ENCODE peak calls at places on chromosomes 11 and 22, in ten cellular contexts. One of them, this sample, is unnamed.

GRCh38 chr22:27734066-27734465 is 67.5 kb downstream of the MN1 start:
- DNase-seq in NCI-H460: no peak
- DNase-seq in activated CD4-positive, alpha-beta T cell treated with anti-CD3 and anti-CD28 coated beads, Interleukin-2, amount 50 U/mL, for 1 hour: no peak
- DNase-seq in mesendoderm: no peak
- DNase-seq in stimulated activated CD8-positive, alpha-beta memory T cell treated with anti-CD3 and anti-CD28 coated beads, Interleukin-4, amount 100 ng/mL, for 1 hour: no peak
- DNase-seq in kidney: no peak
- DNase-seq in fibroblast of pulmonary artery: no peak
- DNase-seq in NCI-H748 treated with DMSO at 0.1 percent for 48 hours: no peak
- DNase-seq in foreskin fibroblast: no peak
- DNase-seq in choroid plexus epithelial cell: no peak
- DNase-seq in this sample: no peak

GRCh38 chr11:110891411-110891810 is 179.2 kb upstream of the ARHGAP20 start:
- DNase-seq in NCI-H748 treated with DMSO at 0.1 percent for 48 hours: no peak
- DNase-seq in activated CD4-positive, alpha-beta T cell treated with anti-CD3 and anti-CD28 coated beads, Interleukin-2, amount 50 U/mL, for 1 hour: no peak
- DNase-seq in mesendoderm: no peak
- DNase-seq in foreskin fibroblast: peak; percentile 64
- DNase-seq in stimulated activated CD8-positive, alpha-beta memory T cell treated with anti-CD3 and anti-CD28 coated beads, Interleukin-4, amount 100 ng/mL, for 1 hour: no peak
- DNase-seq in fibroblast of pulmonary artery: peak; percentile 56
- DNase-seq in kidney: no peak
- DNase-seq in NCI-H460: no peak
- DNase-seq in choroid plexus epithelial cell: peak; percentile 94
- DNase-seq in this sample: peak; percentile 73

GRCh38 chr11:75288846-75289760 is 48.5 kb downstream of the TPBGL start:
- DNase-seq in NCI-H460: no peak
- DNase-seq in NCI-H748 treated with DMSO at 0.1 percent for 48 hours: no peak
- DNase-seq in activated CD4-positive, alpha-beta T cell treated with anti-CD3 and anti-CD28 coated beads, Interleukin-2, amount 50 U/mL, for 1 hour: no peak
- DNase-seq in stimulated activated CD8-positive, alpha-beta memory T cell treated with anti-CD3 and anti-CD28 coated beads, Interleukin-4, amount 100 ng/mL, for 1 hour: no peak
- DNase-seq in foreskin fibroblast: peak; percentile 41
- DNase-seq in kidney: peak; percentile 35
- DNase-seq in mesendoderm: no peak
- DNase-seq in fibroblast of pulmonary artery: no peak
- DNase-seq in choroid plexus epithelial cell: no peak
- DNase-seq in this sample: peak; percentile 59

GRCh38 chr22:42683599-42684283 is 34.5 kb upstream of the CYB5R3 start:
- DNase-seq in fibroblast of pulmonary artery: peak; percentile 25
- DNase-seq in mesendoderm: no peak
- DNase-seq in choroid plexus epithelial cell: no peak
- DNase-seq in activated CD4-positive, alpha-beta T cell treated with anti-CD3 and anti-CD28 coated beads, Interleukin-2, amount 50 U/mL, for 1 hour: no peak
- DNase-seq in foreskin fibroblast: no peak
- DNase-seq in stimulated activated CD8-positive, alpha-beta memory T cell treated with anti-CD3 and anti-CD28 coated beads, Interleukin-4, amount 100 ng/mL, for 1 hour: no peak
- DNase-seq in NCI-H748 treated with DMSO at 0.1 percent for 48 hours: no peak
- DNase-seq in NCI-H460: no peak
- DNase-seq in kidney: peak; percentile 83
- DNase-seq in this sample: peak; percentile 87

GRCh38 chr11:107882095-107882820 is 23.7 kb upstream of the SLC35F2 start:
- DNase-seq in stimulated activated CD8-positive, alpha-beta memory T cell treated with anti-CD3 and anti-CD28 coated beads, Interleukin-4, amount 100 ng/mL, for 1 hour: no peak
- DNase-seq in choroid plexus epithelial cell: no peak
- DNase-seq in activated CD4-positive, alpha-beta T cell treated with anti-CD3 and anti-CD28 coated beads, Interleukin-2, amount 50 U/mL, for 1 hour: no peak
- DNase-seq in mesendoderm: peak; percentile 13
- DNase-seq in NCI-H748 treated with DMSO at 0.1 percent for 48 hours: no peak
- DNase-seq in fibroblast of pulmonary artery: no peak
- DNase-seq in foreskin fibroblast: no peak
- DNase-seq in NCI-H460: no peak
- DNase-seq in kidney: no peak
- DNase-seq in this sample: no peak

GRCh38 chr11:115132829-115133228 is 371.4 kb downstream of the CADM1 start:
- DNase-seq in fibroblast of pulmonary artery: no peak
- DNase-seq in choroid plexus epithelial cell: peak; percentile 4
- DNase-seq in foreskin fibroblast: no peak
- DNase-seq in NCI-H748 treated with DMSO at 0.1 percent for 48 hours: no peak
- DNase-seq in mesendoderm: peak; percentile 42
- DNase-seq in stimulated activated CD8-positive, alpha-beta memory T cell treated with anti-CD3 and anti-CD28 coated beads, Interleukin-4, amount 100 ng/mL, for 1 hour: no peak
- DNase-seq in NCI-H460: no peak
- DNase-seq in activated CD4-positive, alpha-beta T cell treated with anti-CD3 and anti-CD28 coated beads, Interleukin-2, amount 50 U/mL, for 1 hour: no peak
- DNase-seq in kidney: no peak
- DNase-seq in this sample: no peak

GRCh38 chr11:78432058-78432515 is 14.5 kb upstream of the GAB2 start:
- DNase-seq in mesendoderm: peak; percentile 35
- DNase-seq in foreskin fibroblast: no peak
- DNase-seq in choroid plexus epithelial cell: no peak
- DNase-seq in stimulated activated CD8-positive, alpha-beta memory T cell treated with anti-CD3 and anti-CD28 coated beads, Interleukin-4, amount 100 ng/mL, for 1 hour: no peak
- DNase-seq in activated CD4-positive, alpha-beta T cell treated with anti-CD3 and anti-CD28 coated beads, Interleukin-2, amount 50 U/mL, for 1 hour: no peak
- DNase-seq in fibroblast of pulmonary artery: peak; percentile 36
- DNase-seq in NCI-H460: no peak
- DNase-seq in NCI-H748 treated with DMSO at 0.1 percent for 48 hours: no peak
- DNase-seq in kidney: no peak
- DNase-seq in this sample: peak; percentile 39

GRCh38 chr11:57116654-57117053 is 65.1 kb upstream of the LRRC55 start:
- DNase-seq in mesendoderm: peak; percentile 54
- DNase-seq in choroid plexus epithelial cell: peak; percentile 66
- DNase-seq in NCI-H748 treated with DMSO at 0.1 percent for 48 hours: peak; percentile 7
- DNase-seq in foreskin fibroblast: peak; percentile 30
- DNase-seq in stimulated activated CD8-positive, alpha-beta memory T cell treated with anti-CD3 and anti-CD28 coated beads, Interleukin-4, amount 100 ng/mL, for 1 hour: no peak
- DNase-seq in activated CD4-positive, alpha-beta T cell treated with anti-CD3 and anti-CD28 coated beads, Interleukin-2, amount 50 U/mL, for 1 hour: no peak
- DNase-seq in kidney: no peak
- DNase-seq in fibroblast of pulmonary artery: peak; percentile 70
- DNase-seq in NCI-H460: peak; percentile 21
- DNase-seq in this sample: peak; percentile 58

GRCh38 chr11:89293966-89294679 is 116.4 kb downstream of the TYR start:
- DNase-seq in NCI-H460: no peak
- DNase-seq in kidney: peak; percentile 48
- DNase-seq in mesendoderm: peak; percentile 59
- DNase-seq in activated CD4-positive, alpha-beta T cell treated with anti-CD3 and anti-CD28 coated beads, Interleukin-2, amount 50 U/mL, for 1 hour: no peak
- DNase-seq in fibroblast of pulmonary artery: peak; percentile 27
- DNase-seq in NCI-H748 treated with DMSO at 0.1 percent for 48 hours: no peak
- DNase-seq in foreskin fibroblast: peak; percentile 4
- DNase-seq in stimulated activated CD8-positive, alpha-beta memory T cell treated with anti-CD3 and anti-CD28 coated beads, Interleukin-4, amount 100 ng/mL, for 1 hour: no peak
- DNase-seq in choroid plexus epithelial cell: peak; percentile 58
- DNase-seq in this sample: peak; percentile 11

GRCh38 chr11:17828311-17828751 is 93.8 kb downstream of the KCNC1 start:
- DNase-seq in NCI-H748 treated with DMSO at 0.1 percent for 48 hours: no peak
- DNase-seq in fibroblast of pulmonary artery: peak; percentile 30
- DNase-seq in choroid plexus epithelial cell: no peak
- DNase-seq in mesendoderm: no peak
- DNase-seq in stimulated activated CD8-positive, alpha-beta memory T cell treated with anti-CD3 and anti-CD28 coated beads, Interleukin-4, amount 100 ng/mL, for 1 hour: no peak
- DNase-seq in kidney: peak; percentile 88
- DNase-seq in foreskin fibroblast: peak; percentile 67
- DNase-seq in activated CD4-positive, alpha-beta T cell treated with anti-CD3 and anti-CD28 coated beads, Interleukin-2, amount 50 U/mL, for 1 hour: no peak
- DNase-seq in NCI-H460: no peak
- DNase-seq in this sample: peak; percentile 78

GRCh38 chr11:127052420-127052819 is 51.9 kb upstream of the KIRREL3 start:
- DNase-seq in mesendoderm: peak; percentile 7
- DNase-seq in choroid plexus epithelial cell: no peak
- DNase-seq in kidney: no peak
- DNase-seq in fibroblast of pulmonary artery: no peak
- DNase-seq in NCI-H460: no peak
- DNase-seq in activated CD4-positive, alpha-beta T cell treated with anti-CD3 and anti-CD28 coated beads, Interleukin-2, amount 50 U/mL, for 1 hour: no peak
- DNase-seq in foreskin fibroblast: no peak
- DNase-seq in NCI-H748 treated with DMSO at 0.1 percent for 48 hours: no peak
- DNase-seq in stimulated activated CD8-positive, alpha-beta memory T cell treated with anti-CD3 and anti-CD28 coated beads, Interleukin-4, amount 100 ng/mL, for 1 hour: no peak
- DNase-seq in this sample: no peak